ENCODE peak calls at places on chromosomes 7 and 10, in seven cellular contexts. U is CD4-positive, alpha-beta memory T cell; E is upper lobe of right lung; P is naive thymus-derived CD4-positive, alpha-beta T cell; I is sigmoid colon; A is psoas muscle; K is endodermal cell. H is an unnamed sample.

GRCh38 chr7:12607134-12607533 is 36.6 kb downstream of the SCIN start:
- DNase-seq in I (no peak), K (no peak), A (no peak), P (no peak), U (no peak), E (no peak), H (no peak)

GRCh38 chr7:578386-578785 is 58.7 kb upstream of the PDGFA start:
- DNase-seq in A (no peak), U (no peak), P (no peak), E (no peak), K (no peak), I (no peak), H (no peak)

GRCh38 chr10:31317652-31318381 is 1.2 kb upstream of the ZEB1 start:
- DNase-seq in I (no peak), E (peak), U (no peak), P (no peak), A (no peak), K (no peak), H (peak)

GRCh38 chr10:113268186-113268585 is 284.7 kb upstream of the HABP2 start:
- DNase-seq in A (no peak), U (no peak), E (no peak), K (no peak), P (no peak), I (no peak), H (no peak)

GRCh38 chr7:33157781-33158180 is 28.4 kb downstream of the BBS9 start:
- DNase-seq in I (no peak), A (no peak), K (no peak), P (no peak), U (no peak), E (no peak), H (no peak)

GRCh38 chr7:44044315-44045225 is at the start of gene DBNL:
- DNase-seq in E (peak), I (peak), A (peak), K (peak), U (peak), P (peak), H (peak)

GRCh38 chr7:151408839-151409554 is 841 bp downstream of the WDR86 start:
- DNase-seq in A (no peak), E (peak), U (peak), P (peak), K (peak), I (peak), H (peak)

GRCh38 chr10:1364151-1364910 is 308.1 kb downstream of the WDR37 start:
- DNase-seq in P (no peak), K (no peak), I (no peak), A (no peak), E (peak), U (no peak), H (no peak)

GRCh38 chr10:130749911-130750310 is 561.6 kb downstream of the TCERG1L start:
- DNase-seq in A (no peak), U (no peak), I (peak), P (no peak), K (no peak), E (peak), H (no peak)

GRCh38 chr10:79404231-79404609 is 41.2 kb downstream of the ZCCHC24 start:
- DNase-seq in E (peak), U (no peak), I (peak), P (no peak), A (peak), K (peak), H (peak)

GRCh38 chr10:101014966-101015581 is 15.5 kb downstream of the LZTS2 start:
- DNase-seq in U (no peak), E (no peak), I (no peak), A (no peak), P (no peak), K (no peak), H (no peak)

GRCh38 chr7:75789501-75789900 is 17.5 kb upstream of the CCL26 start:
- DNase-seq in K (no peak), U (no peak), P (no peak), E (no peak), I (no peak), A (no peak), H (no peak)

GRCh38 chr10:3668276-3668960 is 116.6 kb downstream of the KLF6 start:
- DNase-seq in K (peak), U (peak), E (peak), A (peak), P (peak), I (no peak), H (peak)

GRCh38 chr10:21309427-21309826 is 216.1 kb downstream of the SKIDA1 start:
- DNase-seq in E (no peak), A (no peak), K (no peak), P (no peak), I (no peak), U (no peak), H (no peak)

GRCh38 chr10:15737635-15738034 is 17.9 kb upstream of the ITGA8 start:
- DNase-seq in E (no peak), K (no peak), P (no peak), I (no peak), A (no peak), U (no peak), H (no peak)

GRCh38 chr7:108408294-108409004 is 47.8 kb downstream of the NRCAM start:
- DNase-seq in U (no peak), I (no peak), K (no peak), P (no peak), E (no peak), A (no peak), H (no peak)

GRCh38 chr10:51915031-51915542 is 215.7 kb upstream of the CSTF2T start:
- DNase-seq in A (no peak), E (no peak), I (no peak), K (peak), P (no peak), U (no peak), H (no peak)

GRCh38 chr7:27112960-27113949 is 10.8 kb upstream of the HOXA2 start:
- DNase-seq in K (peak), U (no peak), P (no peak), A (peak), E (no peak), I (peak), H (peak)

GRCh38 chr7:107687656-107688055 is 27.0 kb downstream of the SLC26A4 start:
- DNase-seq in P (no peak), I (no peak), U (no peak), K (no peak), E (no peak), A (no peak), H (no peak)

GRCh38 chr10:43994539-43994938 is 345.9 kb upstream of the ZNF32 start:
- DNase-seq in U (no peak), E (no peak), K (no peak), I (no peak), A (no peak), P (no peak), H (no peak)

GRCh38 chr7:92244803-92245486 is 769 bp downstream of the KRIT1 start:
- DNase-seq in P (peak), A (no peak), K (no peak), U (no peak), I (no peak), E (no peak), H (no peak)

GRCh38 chr7:30745251-30745650 is 6.7 kb upstream of the INMT start:
- DNase-seq in U (no peak), K (no peak), E (no peak), I (no peak), P (no peak), A (no peak), H (no peak)

GRCh38 chr10:128540806-128541739 is 414.9 kb upstream of the MKI67 start:
- DNase-seq in K (peak), A (no peak), E (no peak), I (no peak), U (no peak), P (no peak), H (no peak)

GRCh38 chr10:24238527-24239247 is 29.7 kb downstream of the KIAA1217 start:
- DNase-seq in I (no peak), U (no peak), K (peak), A (no peak), E (no peak), P (no peak), H (no peak)

GRCh38 chr10:129968937-129969527 is 5.0 kb upstream of the EBF3 start:
- DNase-seq in U (no peak), P (no peak), K (peak), I (peak), A (peak), E (no peak), H (no peak)

GRCh38 chr10:78028438-78029293 is 649 bp downstream of the POLR3A start:
- DNase-seq in U (no peak), P (peak), I (peak), K (no peak), A (no peak), E (no peak), H (peak)

GRCh38 chr7:134473861-134474291 is 15.0 kb upstream of the AKR1B1 start:
- DNase-seq in P (no peak), U (no peak), K (no peak), E (no peak), A (no peak), I (no peak), H (no peak)

GRCh38 chr7:34190299-34190698 is 285.0 kb downstream of the BMPER start:
- DNase-seq in K (no peak), A (peak), E (no peak), I (no peak), P (no peak), U (no peak), H (no peak)

GRCh38 chr10:112950714-112951348 is 784 bp downstream of the TCF7L2 start:
- DNase-seq in K (peak), E (peak), U (peak), I (peak), A (peak), P (peak), H (no peak)

GRCh38 chr10:20254078-20254477 is 437.8 kb downstream of the PLXDC2 start:
- DNase-seq in K (no peak), P (no peak), A (no peak), E (no peak), U (no peak), I (no peak), H (no peak)

GRCh38 chr10:78921906-78922305 is 146.9 kb upstream of the ZMIZ1 start:
- DNase-seq in P (no peak), I (no peak), K (no peak), U (no peak), E (peak), A (no peak), H (no peak)

GRCh38 chr7:90176195-90176594 is 21.9 kb downstream of the STEAP1 start:
- DNase-seq in A (no peak), P (no peak), E (no peak), I (no peak), U (no peak), K (no peak), H (no peak)

GRCh38 chr7:87564290-87564963 is 36.3 kb downstream of the ABCB1 start:
- DNase-seq in K (peak), A (no peak), E (no peak), I (no peak), U (no peak), P (peak), H (peak)

GRCh38 chr7:140061607-140061930 is 1.2 kb downstream of the PARP12 start:
- DNase-seq in U (no peak), I (no peak), E (no peak), K (no peak), A (no peak), P (no peak), H (no peak)
- H3K4me3 ChIP-seq in U (no peak), I (peak), E (peak), K (no peak), A (peak), P (peak), H (peak)

DNA sequence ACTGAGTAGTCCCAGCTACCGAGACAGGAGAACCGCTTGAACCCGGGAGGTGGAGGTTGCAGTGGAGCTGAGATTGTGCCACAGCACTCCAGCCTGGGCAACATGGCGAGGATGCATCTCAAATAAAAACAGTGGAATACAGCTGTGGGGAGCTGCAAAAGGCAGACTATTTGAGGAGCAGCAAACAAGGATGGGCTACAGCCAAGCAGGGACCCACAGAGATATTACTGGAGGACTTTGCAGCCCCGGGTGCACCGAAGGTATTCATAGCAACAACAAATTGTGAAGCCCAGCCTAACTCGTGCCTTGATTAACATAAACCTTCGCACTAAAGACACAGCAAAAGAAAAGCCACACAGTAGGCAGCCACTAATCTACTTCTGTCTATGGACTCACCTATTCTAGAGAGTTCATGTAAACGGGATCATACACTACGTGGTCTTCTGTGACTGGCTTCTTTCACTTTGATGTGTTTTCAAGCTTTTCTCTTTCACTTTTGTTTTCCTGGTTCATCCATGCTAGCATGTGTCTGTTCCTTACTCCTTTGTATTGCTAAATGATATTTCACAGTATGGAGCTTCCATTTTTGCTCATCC is 34.0 kb downstream of the PODXL start:
- DNase-seq in U (no peak), P (no peak), I (peak), A (no peak), K (no peak), E (no peak), H (no peak)
- H3K27ac ChIP-seq in U (no peak), P (no peak), I (peak), A (peak), K (no peak), E (peak), H (peak)

DNA sequence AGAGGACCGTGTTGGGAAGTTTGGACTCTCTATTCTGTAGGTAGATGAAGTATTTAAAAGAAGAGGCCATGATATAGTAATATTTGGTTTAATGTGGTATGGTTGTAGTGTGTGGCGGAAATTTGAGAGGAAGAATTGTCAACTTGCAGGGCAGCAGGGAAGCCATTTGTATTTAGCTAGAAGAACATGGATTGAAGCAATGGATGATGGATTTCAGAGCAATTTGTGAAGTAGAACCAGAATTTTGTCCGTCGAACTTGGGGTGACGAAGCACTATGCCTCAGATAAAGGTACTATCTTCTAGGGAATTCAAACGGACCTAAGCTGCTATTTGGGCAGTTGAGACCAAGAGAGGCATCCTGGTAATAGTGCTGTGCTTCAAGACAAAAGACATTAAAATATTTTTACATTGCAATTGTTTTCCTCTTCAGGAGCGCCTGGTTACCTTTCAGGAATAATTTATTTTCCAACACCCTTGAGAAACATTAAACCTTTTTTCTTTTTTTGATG is 615 bp upstream of the WBP1L start:
- DNase-seq in A (no peak), I (no peak), E (no peak), U (no peak), P (no peak), K (peak), H (no peak)
- H3K4me3 ChIP-seq in A (peak), I (peak), E (peak), U (no peak), P (peak), K (peak), H (peak)

GRCh38 chr10:87054373-87055295 is 34.5 kb downstream of the FAM25A start:
- DNase-seq in I (no peak), K (peak), A (no peak), U (no peak), E (no peak), P (no peak), H (no peak)
- H3K27ac ChIP-seq in I (peak), K (no peak), A (no peak), U (no peak), E (peak), P (no peak), H (no peak)

DNA sequence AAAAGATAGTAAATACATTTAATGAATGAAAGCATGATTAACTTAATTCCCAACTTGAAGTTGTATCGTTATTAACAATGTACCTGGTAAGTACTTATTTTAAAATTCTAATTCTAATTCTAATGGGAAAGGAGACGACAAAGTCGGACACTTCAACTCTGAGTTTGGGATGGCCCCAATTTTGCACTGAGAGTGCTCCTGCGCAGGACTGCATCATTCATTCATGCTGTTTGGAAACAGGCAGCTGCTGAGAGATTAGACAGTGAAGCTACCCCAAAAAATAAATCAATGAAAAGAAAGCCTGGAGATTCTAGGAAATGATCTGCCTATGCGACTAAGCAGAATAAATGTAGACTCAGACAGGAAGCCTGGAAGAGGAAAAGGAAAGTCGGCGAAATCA is 141.7 kb upstream of the VKORC1L1 start:
- DNase-seq in U (no peak), K (no peak), E (no peak), P (no peak), A (no peak), I (no peak), H (no peak)
- H3K4me3 ChIP-seq in U (no peak), K (peak), E (peak), P (no peak), A (no peak), I (peak), H (no peak)

GRCh38 chr7:114930829-114931655 is 9.1 kb downstream of the MDFIC start:
- DNase-seq in E (no peak), U (no peak), K (no peak), I (no peak), A (no peak), P (no peak), H (no peak)
- H3K27ac ChIP-seq in E (peak), U (peak), K (no peak), I (peak), A (no peak), P (peak), H (peak)

GRCh38 chr10:6186894-6187256 is 15.9 kb upstream of the PFKFB3 start:
- DNase-seq in A (no peak), E (peak), U (no peak), I (peak), P (no peak), K (no peak), H (no peak)
- H3K4me3 ChIP-seq in A (no peak), E (no peak), U (no peak), I (no peak), P (no peak), K (no peak), H (no peak)

GRCh38 chr10:116070743-116071320 is 202.2 kb downstream of the GFRA1 start:
- DNase-seq in K (no peak), E (no peak), P (no peak), I (no peak), A (no peak), U (no peak), H (no peak)
- H3K27ac ChIP-seq in K (no peak), E (no peak), P (no peak), I (peak), A (no peak), U (no peak), H (no peak)

H was measured in Peyer's patch.